ENCODE peak calls at places on chromosome 19, in nine cellular contexts. Z is brain microvascular endothelial cell, V is B cell, W is IMR-90, A is psoas muscle, S is ovary, X is left lung, N is WTC11, J is fibroblast of villous mesenchyme. Y is an unnamed sample.

GRCh38 chr19:17092696-17093095 is 17.1 kb downstream of the MYO9B start:
- DNase-seq in N (no peak), Z (no peak), W (no peak), X (no peak), A (no peak), S (no peak), V (no peak), J (no peak), Y (no peak)

GRCh38 chr19:40380199-40381037 is 9.6 kb downstream of the HIPK4 start:
- DNase-seq in N (no peak), S (no peak), W (no peak), J (no peak), V (no peak), Z (no peak), A (no peak), X (no peak), Y (no peak)

GRCh38 chr19:47026889-47027288 is 7.3 kb downstream of the NPAS1 start:
- DNase-seq in V (no peak), S (no peak), N (no peak), Z (no peak), W (no peak), X (no peak), A (no peak), J (no peak), Y (no peak)

GRCh38 chr19:10329555-10329954 is 3.8 kb downstream of the RAVER1 start:
- DNase-seq in S (no peak), Z (no peak), N (no peak), X (no peak), J (no peak), A (no peak), W (no peak), V (no peak), Y (no peak)

GRCh38 chr19:7988307-7988706 is 17.1 kb downstream of the ELAVL1 start:
- DNase-seq in Z (no peak), X (no peak), V (no peak), S (no peak), J (no peak), W (no peak), N (no peak), A (no peak), Y (no peak)

GRCh38 chr19:2049741-2050348 is 1.2 kb downstream of the MKNK2 start:
- DNase-seq in A (peak; percentile 85), N (no peak), W (peak; percentile 61), Z (peak; percentile 54), J (peak; percentile 67), V (peak; percentile 94), S (peak; percentile 85), X (peak; percentile 92), Y (peak; percentile 83)

GRCh38 chr19:40139533-40140287 is 49.0 kb upstream of the ZNF780A start:
- DNase-seq in A (no peak), J (peak; percentile 68), X (no peak), N (no peak), Z (peak; percentile 18), W (peak; percentile 63), S (no peak), V (no peak), Y (peak; percentile 71)

GRCh38 chr19:40398417-40399056 is 8.6 kb upstream of the HIPK4 start:
- DNase-seq in S (peak; percentile 83), A (no peak), W (no peak), V (peak; percentile 52), J (no peak), Z (peak; percentile 25), N (peak; percentile 92), X (peak; percentile 76), Y (no peak)

GRCh38 chr19:56347163-56347778 is 32.6 kb upstream of the ZSCAN5A start:
- DNase-seq in A (no peak), N (no peak), Z (no peak), J (no peak), X (no peak), S (no peak), V (no peak), W (no peak), Y (no peak)

GRCh38 chr19:3243851-3244700 is 19.6 kb downstream of the CELF5 start:
- DNase-seq in Z (peak; percentile 43), A (peak; percentile 26), W (peak; percentile 56), J (peak; percentile 62), X (no peak), N (peak; percentile 69), V (no peak), S (peak; percentile 68), Y (peak; percentile 65)

GRCh38 chr19:13839193-13839937 is 37.6 kb upstream of the NANOS3 start:
- DNase-seq in Z (no peak), J (peak; percentile 83), V (peak; percentile 84), X (peak; percentile 92), W (peak; percentile 84), S (peak; percentile 80), A (peak; percentile 93), N (peak; percentile 57), Y (peak; percentile 87)
- TF ChIP-seq CTCF in Z (peak; percentile 22), J (no peak), V (no peak), X (no peak), W (peak; percentile 8), S (no peak), A (peak; percentile 7), N (no peak), Y (no peak)

GRCh38 chr19:33375156-33375744 is 1.7 kb downstream of the CEBPG start:
- DNase-seq in V (no peak), W (no peak), X (no peak), S (no peak), N (no peak), A (no peak), Z (no peak), J (peak; percentile 9), Y (no peak)

GRCh38 chr19:33374406-33374703 is 846 bp downstream of the CEBPG start:
- DNase-seq in X (no peak), N (no peak), Z (no peak), W (peak; percentile 27), V (no peak), J (peak; percentile 46), A (no peak), S (no peak), Y (no peak)

GRCh38 chr19:33376423-33376822 is 2.9 kb downstream of the CEBPG start:
- DNase-seq in Z (peak; percentile 80), S (peak; percentile 59), J (peak; percentile 69), X (no peak), V (no peak), W (peak; percentile 87), A (peak; percentile 88), N (no peak), Y (peak; percentile 86)

GRCh38 chr19:33375760-33376159 is 2.3 kb downstream of the CEBPG start:
- DNase-seq in W (peak; percentile 51), N (no peak), X (no peak), S (no peak), J (peak; percentile 84), A (no peak), Z (no peak), V (no peak), Y (peak; percentile 36)

GRCh38 chr19:33373701-33374405 is at the start of gene CEBPG:
- DNase-seq in S (peak; percentile 76), W (peak; percentile 64), X (no peak), Z (no peak), J (peak; percentile 71), V (peak; percentile 61), N (peak; percentile 44), A (peak; percentile 71), Y (peak; percentile 72)
- TF ChIP-seq CTCF in S (no peak), W (peak; percentile 29), X (peak; percentile 14), Z (peak; percentile 12), J (no peak), V (peak; percentile 22), N (no peak), A (peak; percentile 35), Y (no peak)

GRCh38 chr19:15252398-15253018 is 20.3 kb upstream of the EPHX3 start:
- DNase-seq in S (no peak), W (peak; percentile 45), Z (peak; percentile 33), X (no peak), A (no peak), J (peak; percentile 59), V (no peak), N (peak; percentile 42), Y (peak; percentile 69)
- TF ChIP-seq CTCF in S (no peak), W (peak; percentile 63), Z (peak; percentile 82), X (peak; percentile 18), A (peak; percentile 44), J (peak; percentile 57), V (no peak), N (no peak), Y (peak; percentile 63)

GRCh38 chr19:18867751-18868150 is 28.2 kb downstream of the CERS1 start:
- DNase-seq in A (peak; percentile 10), X (no peak), N (no peak), W (no peak), S (no peak), V (no peak), Z (no peak), J (no peak), Y (no peak)

GRCh38 chr19:18867199-18867598 is 28.8 kb downstream of the CERS1 start:
- DNase-seq in J (no peak), S (no peak), A (peak; percentile 12), Z (no peak), W (no peak), V (no peak), X (no peak), N (no peak), Y (no peak)

GRCh38 chr19:18865973-18866799 is 29.8 kb downstream of the CERS1 start:
- DNase-seq in V (peak; percentile 52), A (peak; percentile 71), X (no peak), J (peak; percentile 53), Z (peak; percentile 31), S (peak; percentile 78), N (peak; percentile 78), W (peak; percentile 36), Y (peak; percentile 67)

GRCh38 chr19:18865106-18865972 is 30.6 kb downstream of the CERS1 start:
- DNase-seq in S (no peak), J (no peak), N (no peak), A (peak; percentile 12), X (no peak), Z (no peak), W (no peak), V (no peak), Y (no peak)

GRCh38 chr19:18866800-18867123 is 29.2 kb downstream of the CERS1 start:
- DNase-seq in V (no peak), W (no peak), S (no peak), Z (no peak), X (no peak), J (no peak), N (no peak), A (peak; percentile 15), Y (no peak)
- TF ChIP-seq CTCF in V (peak; percentile 68), W (no peak), S (peak; percentile 5), Z (no peak), X (peak; percentile 14), J (no peak), N (no peak), A (no peak), Y (no peak)